ENCODE peak calls at places on chromosome 5, in five cellular contexts. C, U, W, E and A are unnamed samples. For H3K36me3, the result is how much of the 10 kb centered on the place peaks cover.

GRCh38 chr5:142685418-142686209 is at the start of gene FGF1:
- DNase-seq in C (no peak), U (no peak), W (peak), E (no peak), A (peak)

GRCh38 chr5:38483788-38484398 is 72.6 kb downstream of the LIFR start:
- DNase-seq in C (no peak), U (no peak), W (no peak), E (no peak), A (no peak)

GRCh38 chr5:176192094-176192721 is 46.0 kb upstream of the SIMC1 start:
- DNase-seq in C (no peak), U (no peak), W (no peak), E (no peak), A (no peak)

GRCh38 chr5:98307811-98308210 is 465.7 kb upstream of the RGMB start:
- DNase-seq in C (no peak), U (peak), W (peak), E (no peak), A (peak)

GRCh38 chr5:2012885-2013284 is 130.2 kb upstream of the IRX4 start:
- DNase-seq in C (no peak), U (no peak), W (no peak), E (no peak), A (no peak)

GRCh38 chr5:137954131-137954879 is 65.0 kb downstream of the PKD2L2 start:
- DNase-seq in C (peak), U (peak), W (peak), E (no peak), A (peak)

GRCh38 chr5:142527664-142528295 is 158.1 kb downstream of the FGF1 start:
- DNase-seq in C (no peak), U (no peak), W (no peak), E (no peak), A (peak)

GRCh38 chr5:172229904-172230303 is 35.9 kb downstream of the EFCAB9 start:
- DNase-seq in C (no peak), U (no peak), W (no peak), E (no peak), A (no peak)

GRCh38 chr5:77990020-77990419 is 213.9 kb upstream of the TBCA start:
- DNase-seq in C (no peak), U (no peak), W (no peak), E (no peak), A (no peak)

GRCh38 chr5:130836729-130837660 is 328.1 kb downstream of the HINT1 start:
- DNase-seq in C (no peak), U (no peak), W (no peak), E (no peak), A (no peak)

GRCh38 chr5:55601209-55601618 is 66.5 kb upstream of the PLPP1 start:
- DNase-seq in C (peak), U (peak), W (peak), E (no peak), A (peak)

GRCh38 chr5:149128023-149128875 is 13.0 kb upstream of the ABLIM3 start:
- DNase-seq in C (no peak), U (peak), W (peak), E (no peak), A (peak)

GRCh38 chr5:115351356-115352195 is 55.1 kb upstream of the CCDC112 start:
- DNase-seq in C (no peak), U (peak), W (peak), E (no peak), A (no peak)

GRCh38 chr5:936149-937144 is 43.8 kb downstream of the TRIP13 start:
- DNase-seq in C (no peak), U (no peak), W (no peak), E (no peak), A (no peak)

GRCh38 chr5:149754481-149754880 is 24.4 kb downstream of the PPARGC1B start:
- DNase-seq in C (no peak), U (no peak), W (no peak), E (no peak), A (no peak)

GRCh38 chr5:153991168-153991567 is 47.5 kb downstream of the FAM114A2 start:
- DNase-seq in C (no peak), U (no peak), W (no peak), E (no peak), A (no peak)

GRCh38 chr5:8473016-8473415 is 604.1 kb downstream of the MTRR start:
- DNase-seq in C (no peak), U (no peak), W (no peak), E (no peak), A (no peak)

GRCh38 chr5:12385095-12385494 is 480.8 kb upstream of the CTNND2 start:
- DNase-seq in C (no peak), U (no peak), W (no peak), E (no peak), A (no peak)

GRCh38 chr5:167147879-167148278 is 1143.6 kb upstream of the WWC1 start:
- DNase-seq in C (no peak), U (no peak), W (peak), E (no peak), A (no peak)

GRCh38 chr5:155872801-155873200 is 454.2 kb upstream of the SGCD start:
- DNase-seq in C (peak), U (no peak), W (no peak), E (no peak), A (peak)

GRCh38 chr5:177357459-177358332 is at the start of gene RGS14:
- DNase-seq in C (no peak), U (no peak), W (peak), E (no peak), A (no peak)

GRCh38 chr5:172454355-172455086 is at the start of gene SH3PXD2B:
- DNase-seq in C (no peak), U (peak), W (no peak), E (peak), A (peak)

GRCh38 chr5:119291056-119291455 is 64.8 kb upstream of the TNFAIP8 start:
- DNase-seq in C (no peak), U (no peak), W (no peak), E (no peak), A (no peak)

GRCh38 chr5:90658620-90659019 is 100.0 kb downstream of the ADGRV1 start:
- DNase-seq in C (no peak), U (no peak), W (no peak), E (no peak), A (no peak)

GRCh38 chr5:66174338-66174737 is 30.2 kb downstream of the SREK1 start:
- DNase-seq in C (no peak), U (peak), W (peak), E (no peak), A (no peak)
- H3K36me3 ChIP-seq in C (under half), U (under half), W (under half), E (half or more), A (half or more)

GRCh38 chr5:72221099-72221498 is 98.9 kb downstream of the MRPS27 start:
- DNase-seq in C (no peak), U (no peak), W (no peak), E (no peak), A (no peak)
- H3K36me3 ChIP-seq in C (under half), U (under half), W (under half), E (half or more), A (half or more)

GRCh38 chr5:132486318-132487094 is 4.1 kb downstream of the IRF1 start:
- DNase-seq in C (no peak), U (no peak), W (no peak), E (no peak), A (no peak)

GRCh38 chr5:132488590-132488989 is 2.0 kb downstream of the IRF1 start:
- DNase-seq in C (no peak), U (no peak), W (no peak), E (no peak), A (no peak)

GRCh38 chr5:132487095-132487428 is 3.5 kb downstream of the IRF1 start:
- DNase-seq in C (no peak), U (no peak), W (no peak), E (no peak), A (no peak)

GRCh38 chr5:132489051-132489770 is 1.4 kb downstream of the IRF1 start:
- DNase-seq in C (no peak), U (no peak), W (no peak), E (no peak), A (no peak)

DNA sequence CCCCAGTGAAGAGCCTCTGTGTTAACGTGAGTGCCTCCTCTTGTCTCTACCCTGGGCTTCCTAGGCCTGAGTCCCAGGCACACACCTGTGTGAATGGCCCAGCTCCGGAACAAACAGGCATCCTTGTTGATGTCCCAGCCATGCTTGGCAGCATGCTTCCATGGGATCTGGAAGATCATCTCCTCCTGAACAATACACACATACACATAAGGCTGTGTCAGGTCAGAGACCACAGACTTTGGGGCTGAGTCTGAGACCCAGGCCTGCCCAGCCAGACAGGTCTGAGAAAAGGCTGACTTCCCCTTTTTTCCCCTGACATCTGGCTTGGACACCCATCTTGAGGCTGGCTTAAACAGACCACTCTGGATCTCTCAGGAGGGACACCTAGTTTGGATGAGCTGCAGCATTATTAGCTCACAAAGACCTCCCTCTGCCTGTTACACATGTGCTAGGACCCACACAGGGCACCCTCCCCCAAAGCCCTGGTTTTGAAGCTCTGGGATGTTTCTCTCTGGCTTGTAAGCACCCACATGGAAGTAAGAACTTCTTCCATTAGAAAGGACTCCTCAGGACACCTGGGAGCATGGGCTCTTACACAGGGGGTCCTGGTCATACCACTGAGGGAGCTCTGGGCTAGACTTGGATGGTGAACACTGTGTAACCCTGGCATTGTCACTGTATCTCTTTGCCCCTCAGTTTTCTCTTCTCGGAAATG is 2.6 kb downstream of the IRF1 start:
- DNase-seq in C (no peak), U (no peak), W (no peak), E (no peak), A (no peak)
- H3K36me3 ChIP-seq in C (under half), U (under half), W (half or more), E (half or more), A (half or more)

DNA sequence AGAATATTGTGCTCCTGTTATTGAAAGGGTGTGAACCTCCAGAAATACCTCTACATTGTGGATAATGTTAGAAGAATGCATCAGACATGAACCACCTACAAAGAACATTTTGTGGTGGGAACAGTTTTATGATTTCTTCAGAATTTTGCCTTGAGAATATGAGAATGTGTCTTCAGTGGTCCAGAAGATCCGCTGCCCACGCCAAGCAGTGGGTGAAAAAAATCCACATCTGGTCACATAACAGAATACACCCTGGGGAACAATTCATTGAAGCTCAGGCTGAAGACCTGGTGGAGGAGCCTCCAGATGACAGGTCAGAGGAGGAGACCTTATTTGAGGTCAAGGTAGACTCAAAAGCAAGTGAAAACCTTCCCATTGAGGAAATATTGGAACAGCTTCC is 69.1 kb downstream of the DEPDC1B start:
- DNase-seq in C (no peak), U (no peak), W (no peak), E (no peak), A (no peak)
- H3K36me3 ChIP-seq in C (under half), U (under half), W (under half), E (under half), A (under half)